ENCODE peak calls at places on chromosomes 7 and 10, in seven cellular contexts. One of them, this sample, is unnamed.

GRCh38 chr10:77577666-77578229 is 59.9 kb downstream of the KCNMA1 start:
- ATAC-seq in activated naive CD8-positive, alpha-beta T cell treated with anti-CD3 and anti-CD28 coated beads, Interleukin-2, amount 10 ng/mL, durations not matched to agents 7 days and 5 days: no peak
- ATAC-seq in CD4-positive, alpha-beta T cell: no peak
- ATAC-seq in right cardiac atrium: peak
- ATAC-seq in psoas muscle: peak
- ATAC-seq in heart right ventricle: no peak
- ATAC-seq in A549: no peak
- ATAC-seq in this sample: no peak

GRCh38 chr10:124083047-124083739 is 10.2 kb downstream of the CHST15 start:
- ATAC-seq in activated naive CD8-positive, alpha-beta T cell treated with anti-CD3 and anti-CD28 coated beads, Interleukin-2, amount 10 ng/mL, durations not matched to agents 7 days and 5 days: no peak
- ATAC-seq in CD4-positive, alpha-beta T cell: no peak
- ATAC-seq in right cardiac atrium: no peak
- ATAC-seq in psoas muscle: no peak
- ATAC-seq in heart right ventricle: no peak
- ATAC-seq in A549: no peak
- ATAC-seq in this sample: no peak

GRCh38 chr7:96414931-96415292 is 93.0 kb upstream of the SLC25A13 start:
- ATAC-seq in activated naive CD8-positive, alpha-beta T cell treated with anti-CD3 and anti-CD28 coated beads, Interleukin-2, amount 10 ng/mL, durations not matched to agents 7 days and 5 days: peak
- ATAC-seq in CD4-positive, alpha-beta T cell: peak
- ATAC-seq in right cardiac atrium: peak
- ATAC-seq in psoas muscle: no peak
- ATAC-seq in heart right ventricle: peak
- ATAC-seq in A549: peak
- ATAC-seq in this sample: peak

GRCh38 chr10:73887038-73888015 is 13.0 kb upstream of the CAMK2G start:
- ATAC-seq in activated naive CD8-positive, alpha-beta T cell treated with anti-CD3 and anti-CD28 coated beads, Interleukin-2, amount 10 ng/mL, durations not matched to agents 7 days and 5 days: no peak
- ATAC-seq in CD4-positive, alpha-beta T cell: no peak
- ATAC-seq in right cardiac atrium: peak
- ATAC-seq in psoas muscle: peak
- ATAC-seq in heart right ventricle: peak
- ATAC-seq in A549: peak
- ATAC-seq in this sample: peak

GRCh38 chr7:126667742-126668366 is 584.9 kb downstream of the GRM8 start:
- ATAC-seq in activated naive CD8-positive, alpha-beta T cell treated with anti-CD3 and anti-CD28 coated beads, Interleukin-2, amount 10 ng/mL, durations not matched to agents 7 days and 5 days: no peak
- ATAC-seq in CD4-positive, alpha-beta T cell: no peak
- ATAC-seq in right cardiac atrium: no peak
- ATAC-seq in psoas muscle: no peak
- ATAC-seq in heart right ventricle: no peak
- ATAC-seq in A549: peak
- ATAC-seq in this sample: no peak

GRCh38 chr7:30852360-30852709 is 59.3 kb upstream of the AQP1 start:
- ATAC-seq in activated naive CD8-positive, alpha-beta T cell treated with anti-CD3 and anti-CD28 coated beads, Interleukin-2, amount 10 ng/mL, durations not matched to agents 7 days and 5 days: no peak
- ATAC-seq in CD4-positive, alpha-beta T cell: no peak
- ATAC-seq in right cardiac atrium: no peak
- ATAC-seq in psoas muscle: no peak
- ATAC-seq in heart right ventricle: no peak
- ATAC-seq in A549: no peak
- ATAC-seq in this sample: no peak

GRCh38 chr7:16905300-16906044 is 23.7 kb upstream of the AGR3 start:
- ATAC-seq in activated naive CD8-positive, alpha-beta T cell treated with anti-CD3 and anti-CD28 coated beads, Interleukin-2, amount 10 ng/mL, durations not matched to agents 7 days and 5 days: no peak
- ATAC-seq in CD4-positive, alpha-beta T cell: no peak
- ATAC-seq in right cardiac atrium: no peak
- ATAC-seq in psoas muscle: no peak
- ATAC-seq in heart right ventricle: no peak
- ATAC-seq in A549: peak
- ATAC-seq in this sample: no peak

GRCh38 chr7:150972094-150972493 is 6.0 kb downstream of the KCNH2 start:
- ATAC-seq in activated naive CD8-positive, alpha-beta T cell treated with anti-CD3 and anti-CD28 coated beads, Interleukin-2, amount 10 ng/mL, durations not matched to agents 7 days and 5 days: no peak
- ATAC-seq in CD4-positive, alpha-beta T cell: no peak
- ATAC-seq in right cardiac atrium: peak
- ATAC-seq in psoas muscle: no peak
- ATAC-seq in heart right ventricle: peak
- ATAC-seq in A549: no peak
- ATAC-seq in this sample: peak

GRCh38 chr10:73095479-73096021 is 1.1 kb downstream of the P4HA1 start:
- ATAC-seq in activated naive CD8-positive, alpha-beta T cell treated with anti-CD3 and anti-CD28 coated beads, Interleukin-2, amount 10 ng/mL, durations not matched to agents 7 days and 5 days: no peak
- ATAC-seq in CD4-positive, alpha-beta T cell: no peak
- ATAC-seq in right cardiac atrium: no peak
- ATAC-seq in psoas muscle: no peak
- ATAC-seq in heart right ventricle: no peak
- ATAC-seq in A549: peak
- ATAC-seq in this sample: peak

GRCh38 chr7:151076863-151077704 is 3.5 kb downstream of the FASTK start:
- ATAC-seq in activated naive CD8-positive, alpha-beta T cell treated with anti-CD3 and anti-CD28 coated beads, Interleukin-2, amount 10 ng/mL, durations not matched to agents 7 days and 5 days: no peak
- ATAC-seq in CD4-positive, alpha-beta T cell: no peak
- ATAC-seq in right cardiac atrium: no peak
- ATAC-seq in psoas muscle: no peak
- ATAC-seq in heart right ventricle: no peak
- ATAC-seq in A549: peak
- ATAC-seq in this sample: peak

This sample was measured in SK-N-SH treated with all-trans-retinoic acid at 6 μM for 48 hours.